ENCODE peak calls at places on chromosomes 4 and X, in four cellular contexts. M, Q, C and J are unnamed samples.
A peak's percentile ranks its signal among the peaks of the same experiment; 100 is the strongest.

GRCh38 chr4:95547708-95548471 is 883 bp downstream of the UNC5C start:
- DNase-seq in Q (no peak), M (peak; percentile 27), C (peak; percentile 46), J (peak; percentile 18)

GRCh38 chr4:13881880-13882279 is 254.4 kb upstream of the BOD1L1 start:
- DNase-seq in Q (no peak), C (no peak), M (no peak), J (no peak)

GRCh38 chrX:24426921-24427746 is 38.0 kb upstream of the PDK3 start:
- DNase-seq in M (peak; percentile 10), Q (no peak), C (no peak), J (peak; percentile 2)

GRCh38 chr4:185019451-185020292 is 1.4 kb downstream of the HELT start:
- DNase-seq in Q (no peak), M (no peak), C (no peak), J (peak; percentile 21)

GRCh38 chr4:78297075-78297815 is 240.1 kb downstream of the FRAS1 start:
- DNase-seq in M (no peak), Q (no peak), C (no peak), J (peak; percentile 61)

GRCh38 chr4:146053901-146054300 is 115.3 kb upstream of the ZNF827 start:
- DNase-seq in C (no peak), M (no peak), Q (no peak), J (no peak)

GRCh38 chrX:40006025-40007017 is 91.4 kb downstream of the BCOR start:
- DNase-seq in Q (no peak), M (no peak), C (no peak), J (no peak)

GRCh38 chrX:153396320-153397195 is 4.6 kb downstream of the PNMA6E start:
- DNase-seq in C (no peak), Q (no peak), M (no peak), J (no peak)

GRCh38 chrX:84219551-84219950 is 31.6 kb upstream of the RPS6KA6 start:
- DNase-seq in C (no peak), Q (no peak), M (no peak), J (no peak)

GRCh38 chr4:121726642-121727268 is 30.0 kb upstream of the ANXA5 start:
- DNase-seq in M (peak; percentile 79), C (peak; percentile 44), Q (no peak), J (peak; percentile 54)

GRCh38 chr4:118389731-118390520 is 37.1 kb upstream of the PRSS12 start:
- DNase-seq in Q (no peak), M (no peak), C (no peak), J (no peak)

GRCh38 chr4:15654556-15655222 is 468 bp downstream of the FBXL5 start:
- DNase-seq in C (no peak), M (peak; percentile 61), Q (peak; percentile 37), J (peak; percentile 9)

GRCh38 chr4:74793757-74794340 is 474 bp downstream of the BTC start:
- DNase-seq in C (peak; percentile 23), M (peak; percentile 26), Q (peak; percentile 77), J (no peak)

GRCh38 chr4:1830642-1831228 is 25.2 kb downstream of the LETM1 start:
- DNase-seq in Q (no peak), C (no peak), M (no peak), J (no peak)

GRCh38 chr4:1833307-1834046 is 22.5 kb downstream of the LETM1 start:
- DNase-seq in M (no peak), C (no peak), Q (no peak), J (no peak)

GRCh38 chr4:1832690-1833089 is 23.3 kb downstream of the LETM1 start:
- DNase-seq in C (no peak), M (no peak), Q (no peak), J (no peak)

GRCh38 chr4:1831331-1831730 is 24.6 kb downstream of the LETM1 start:
- DNase-seq in Q (no peak), M (no peak), C (no peak), J (no peak)

DNA sequence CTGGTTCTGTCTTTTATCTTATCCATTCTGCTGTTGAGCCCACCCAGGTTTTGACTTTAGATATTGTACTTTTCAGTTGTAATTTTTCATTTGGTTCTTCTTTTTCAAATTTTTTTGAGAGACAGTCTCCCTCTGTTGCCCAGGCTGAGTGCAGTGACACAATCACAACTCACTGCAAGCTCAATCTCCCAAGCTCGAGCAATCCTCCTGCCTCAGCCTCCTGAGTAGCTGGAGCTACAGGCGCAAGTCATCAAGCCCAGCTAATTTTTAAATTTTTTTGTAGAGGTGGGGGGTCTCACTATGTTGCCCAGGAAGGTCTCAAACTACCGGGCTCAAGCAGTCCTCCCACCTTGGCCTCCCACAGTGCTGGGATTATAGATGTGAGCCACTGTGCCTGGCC is 25.7 kb downstream of the LETM1 start:
- DNase-seq in C (no peak), M (no peak), Q (no peak), J (no peak)
- H3K4me3 ChIP-seq in C (no peak overlapping the region), M (no peak overlapping the region), Q (no peak overlapping the region), J (no peak overlapping the region)

GRCh38 chrX:49155900-49156837 is 6.4 kb upstream of the MAGIX start:
- DNase-seq in Q (peak; percentile 89), C (peak; percentile 69), M (peak; percentile 81), J (peak; percentile 85)
- H3K4me3 ChIP-seq in Q (no peak overlapping the region), C (peak overlapping the region; percentile 71), M (peak overlapping the region; percentile 59), J (peak overlapping the region; percentile 63)

GRCh38 chr4:22850630-22851029 is 157.9 kb downstream of the GBA3 start:
- DNase-seq in M (no peak), Q (no peak), C (no peak), J (no peak)
- H3K4me3 ChIP-seq in M (no peak overlapping the region), Q (no peak overlapping the region), C (no peak overlapping the region), J (no peak overlapping the region)

GRCh38 chrX:131764224-131764623 is 220.3 kb downstream of the OR13H1 start:
- DNase-seq in M (no peak), Q (no peak), C (no peak), J (no peak)
- H3K4me3 ChIP-seq in M (no peak overlapping the region), Q (no peak overlapping the region), C (no peak overlapping the region), J (no peak overlapping the region)

GRCh38 chr4:161411901-161412300 is 751.9 kb downstream of the FSTL5 start:
- DNase-seq in M (no peak), C (no peak), Q (no peak), J (no peak)
- H3K4me3 ChIP-seq in M (no peak overlapping the region), C (no peak overlapping the region), Q (no peak overlapping the region), J (no peak overlapping the region)